ENCODE peak calls at places on chromosomes 13 and 19, in six cellular contexts. U, F, V, L, H and D are unnamed samples.

GRCh38 chr19:12769689-12770088 is 5.7 kb downstream of the HOOK2 start:
- DNase-seq in F (no peak), U (no peak), V (no peak), H (peak; percentile 92), L (no peak), D (peak; percentile 94)

GRCh38 chr19:3118232-3119070 is 17.4 kb upstream of the GNA15 start:
- DNase-seq in F (no peak), L (no peak), H (no peak), U (no peak), V (no peak), D (no peak)

GRCh38 chr13:97268772-97269171 is 46.6 kb downstream of the MBNL2 start:
- DNase-seq in L (no peak), V (no peak), F (no peak), U (peak; percentile 27), H (no peak), D (peak; percentile 43)

GRCh38 chr19:46537136-46538097 is 41.8 kb upstream of the PNMA8B start:
- DNase-seq in V (peak; percentile 49), F (peak; percentile 51), L (no peak), H (peak; percentile 63), U (no peak), D (peak; percentile 79)

GRCh38 chr19:40191836-40192646 is 815 bp downstream of the MAP3K10 start:
- DNase-seq in F (peak; percentile 30), V (no peak), H (peak; percentile 89), U (peak; percentile 17), L (no peak), D (peak; percentile 85)

GRCh38 chr13:102670130-102670529 is 24.7 kb downstream of the METTL21C start:
- DNase-seq in F (no peak), H (no peak), V (no peak), U (no peak), L (no peak), D (no peak)

GRCh38 chr19:44686896-44687295 is 12.1 kb upstream of the CEACAM16 start:
- DNase-seq in L (no peak), V (no peak), H (no peak), F (no peak), U (no peak), D (no peak)

GRCh38 chr13:94408300-94409036 is 71.0 kb downstream of the DCT start:
- DNase-seq in L (no peak), U (no peak), V (no peak), H (no peak), F (peak; percentile 40), D (no peak)

GRCh38 chr13:109684836-109685602 is 101.4 kb downstream of the IRS2 start:
- DNase-seq in H (no peak), U (peak; percentile 67), V (no peak), F (no peak), L (no peak), D (no peak)

DNA sequence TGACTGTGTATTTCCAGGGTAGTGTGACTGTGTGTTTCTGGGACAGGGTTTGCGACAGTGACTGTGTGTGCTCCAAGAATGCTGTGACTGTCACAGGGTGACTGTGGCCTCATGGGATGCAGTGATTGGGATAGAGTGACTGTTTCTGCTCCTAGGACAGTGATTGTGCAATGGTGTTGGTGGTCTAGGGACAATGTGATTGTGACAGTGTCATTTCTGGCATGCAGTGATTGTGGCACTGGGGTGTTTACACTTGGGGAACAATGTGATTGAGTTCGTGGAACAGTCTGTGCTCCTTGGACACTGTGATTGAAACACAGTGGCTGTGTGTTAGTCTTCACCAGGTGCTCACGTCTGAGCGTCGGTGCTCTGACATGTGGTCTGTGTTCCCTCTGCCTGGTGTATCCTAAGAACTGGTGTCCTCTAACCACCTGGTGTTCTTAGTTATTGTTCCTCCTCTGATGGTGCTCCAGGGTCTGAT is 1.7 kb downstream of the PDE4A start:
- DNase-seq in V (no peak), H (no peak), F (no peak), L (no peak), U (no peak), D (no peak)
- H3K27ac ChIP-seq in V (no peak overlapping the region), H (no peak overlapping the region), F (no peak overlapping the region), L (no peak overlapping the region), U (no peak overlapping the region), D (no peak overlapping the region)

GRCh38 chr13:60001892-60002291 is 161.8 kb downstream of the DIAPH3 start:
- DNase-seq in U (no peak), L (no peak), F (no peak), H (no peak), V (no peak), D (no peak)

GRCh38 chr13:59997976-59998375 is 165.8 kb downstream of the DIAPH3 start:
- DNase-seq in L (no peak), V (no peak), F (no peak), U (no peak), H (no peak), D (no peak)

GRCh38 chr13:59996461-59996860 is 167.3 kb downstream of the DIAPH3 start:
- DNase-seq in U (no peak), V (no peak), L (no peak), F (no peak), H (no peak), D (no peak)

GRCh38 chr13:60000081-60000480 is 163.6 kb downstream of the DIAPH3 start:
- DNase-seq in L (no peak), V (no peak), F (peak; percentile 11), H (no peak), U (no peak), D (no peak)

GRCh38 chr13:60000986-60001385 is 162.7 kb downstream of the DIAPH3 start:
- DNase-seq in F (no peak), H (no peak), V (no peak), U (no peak), L (no peak), D (no peak)
- H3K27me3 ChIP-seq in F (no peaks in the 10 kb centered on the region), H (no peaks in the 10 kb centered on the region), V (no peaks in the 10 kb centered on the region), U (no peaks in the 10 kb centered on the region), L (no peaks in the 10 kb centered on the region), D (no peaks in the 10 kb centered on the region)

GRCh38 chr13:113327391-113327765 is 30.3 kb downstream of the LAMP1 start:
- DNase-seq in F (no peak), U (no peak), V (no peak), H (no peak), L (no peak), D (no peak)
- H3K27ac ChIP-seq in F (no peak overlapping the region), U (peak overlapping the region; percentile 34), V (no peak overlapping the region), H (no peak overlapping the region), L (no peak overlapping the region), D (peak overlapping the region; percentile 32)

DNA sequence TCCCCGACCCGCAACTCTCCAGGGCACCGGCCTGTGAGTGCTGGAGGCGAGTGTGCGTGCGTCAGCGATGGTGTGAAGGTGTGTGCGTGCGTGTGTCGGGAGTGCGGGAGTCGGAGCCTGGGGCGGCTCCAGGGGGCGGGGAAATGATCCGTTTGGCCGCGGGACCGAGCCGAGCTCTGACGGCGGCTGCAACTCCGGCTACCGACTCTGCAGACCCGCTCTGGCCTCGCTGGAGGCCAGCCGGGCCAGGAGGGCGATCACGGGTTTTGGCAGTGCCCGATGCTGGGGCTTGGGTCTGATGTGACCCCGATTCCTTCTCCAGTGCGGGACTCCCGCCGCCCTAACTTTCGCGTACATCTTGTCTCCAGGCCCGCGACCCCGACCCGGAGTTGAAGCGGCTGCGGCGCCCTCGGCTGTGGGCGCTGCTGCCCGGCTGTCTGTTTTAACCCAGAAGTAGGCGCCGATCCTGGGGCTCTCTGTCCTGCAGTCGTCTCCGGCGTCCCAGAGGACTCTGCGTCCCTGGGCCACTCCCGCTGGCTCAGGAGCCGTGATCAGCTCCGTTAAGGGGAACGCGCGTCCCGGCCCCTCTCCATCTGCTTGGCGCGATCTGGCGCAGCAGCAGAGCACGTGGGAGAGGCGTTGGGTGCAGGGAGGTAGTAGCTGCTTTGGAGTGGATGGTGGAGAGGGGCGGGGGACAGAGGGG is 1.2 kb downstream of the CHST8 start:
- DNase-seq in H (peak; percentile 57), L (no peak), V (no peak), U (no peak), F (no peak), D (peak; percentile 62)
- H3K27me3 ChIP-seq in H (peaks cover 88% of the 10 kb centered on the region), L (peaks cover 16% of the 10 kb centered on the region), V (no peaks in the 10 kb centered on the region), U (peaks cover 25% of the 10 kb centered on the region), F (peaks cover 74% of the 10 kb centered on the region), D (peaks cover 60% of the 10 kb centered on the region)

GRCh38 chr19:7942981-7943443 is 454 bp downstream of the TIMM44 start:
- DNase-seq in H (no peak), F (no peak), V (no peak), U (no peak), L (no peak), D (no peak)

GRCh38 chr19:7940841-7941240 is 2.6 kb downstream of the TIMM44 start:
- DNase-seq in L (no peak), U (no peak), V (no peak), H (no peak), F (no peak), D (no peak)

GRCh38 chr19:7944177-7944761 is 803 bp upstream of the TIMM44 start:
- DNase-seq in U (peak; percentile 84), L (peak; percentile 45), V (peak; percentile 81), F (peak; percentile 96), H (peak; percentile 94), D (peak; percentile 94)

GRCh38 chr19:7943444-7944176 is at the start of gene TIMM44:
- DNase-seq in F (peak; percentile 100), L (peak; percentile 96), V (peak; percentile 97), U (peak; percentile 100), H (peak; percentile 100), D (peak; percentile 100)

DNA sequence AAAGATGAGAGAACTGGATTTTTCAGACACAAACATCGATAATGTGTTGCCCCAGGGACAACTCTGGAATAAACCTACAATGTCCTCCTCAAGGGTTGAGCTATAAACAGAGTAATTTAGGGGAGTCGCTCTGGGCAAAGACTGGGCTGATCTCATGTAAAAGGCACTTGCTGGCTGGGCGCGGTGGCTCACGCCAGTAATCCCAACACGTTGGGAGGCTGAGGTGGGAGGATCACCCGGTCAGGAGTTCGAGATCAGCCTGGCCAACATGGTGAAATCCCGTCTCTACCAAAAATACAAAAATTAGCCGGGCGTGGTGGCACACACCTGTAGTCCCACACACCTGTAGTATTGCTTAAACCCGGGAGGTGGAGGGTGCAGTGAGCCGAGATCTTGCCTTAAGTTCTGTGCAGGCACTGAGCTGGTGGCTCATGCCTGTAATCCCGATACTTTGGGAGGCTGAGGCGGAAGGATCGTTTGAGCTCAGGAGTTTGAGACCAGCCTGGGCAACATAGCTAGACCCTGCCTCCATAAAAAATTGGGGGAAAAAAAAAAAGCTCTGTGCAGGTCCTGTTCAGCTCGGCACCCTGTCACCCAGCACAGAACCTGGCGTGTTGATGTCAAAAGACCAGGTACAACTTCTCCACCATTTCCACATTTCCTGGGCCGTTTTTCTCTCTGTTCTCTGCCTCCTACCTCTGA is 1.4 kb downstream of the TIMM44 start:
- DNase-seq in H (no peak), V (no peak), L (no peak), U (no peak), F (no peak), D (no peak)
- H3K27ac ChIP-seq in H (no peak overlapping the region), V (no peak overlapping the region), L (no peak overlapping the region), U (no peak overlapping the region), F (no peak overlapping the region), D (no peak overlapping the region)

GRCh38 chr13:38965281-38965680 is 25.4 kb downstream of the STOML3 start:
- DNase-seq in H (no peak), L (no peak), F (no peak), V (no peak), U (no peak), D (no peak)
- H3K27me3 ChIP-seq in H (no peaks in the 10 kb centered on the region), L (no peaks in the 10 kb centered on the region), F (peaks cover 3% of the 10 kb centered on the region), V (no peaks in the 10 kb centered on the region), U (no peaks in the 10 kb centered on the region), D (no peaks in the 10 kb centered on the region)